ENCODE peak calls at places on chromosomes 12 and 14, in five cellular contexts. S is NCI-H460, K is HEK293T, Q is caudate nucleus, U is GM06990. D is an unnamed sample.

GRCh38 chr12:26331960-26332359 is 136.6 kb downstream of the SSPN start:
- DNase-seq in S (no peak), K (no peak), Q (no peak), U (no peak), D (no peak)

GRCh38 chr14:105864651-105865265 is 338.4 kb downstream of the TMEM121 start:
- DNase-seq in S (no peak), K (no peak), Q (no peak), U (no peak), D (no peak)

GRCh38 chr14:101235042-101235871 is 326.0 kb upstream of the DIO3 start:
- DNase-seq in S (peak), K (peak), Q (no peak), U (no peak), D (peak)

GRCh38 chr12:64745259-64745807 is 13.9 kb downstream of the GNS start:
- DNase-seq in S (no peak), K (no peak), Q (no peak), U (no peak), D (no peak)

GRCh38 chr12:13027032-13027431 is 17.1 kb upstream of the FAM234B start:
- DNase-seq in S (no peak), K (no peak), Q (no peak), U (no peak), D (no peak)

GRCh38 chr12:4421590-4422031 is 24.0 kb downstream of the FGF6 start:
- DNase-seq in S (peak), K (peak), Q (no peak), U (no peak), D (peak)

GRCh38 chr12:78963439-78964222 is 99.1 kb downstream of the SYT1 start:
- DNase-seq in S (peak), K (no peak), Q (no peak), U (no peak), D (no peak)

GRCh38 chr12:9509464-9510166 is 98.1 kb downstream of the KLRB1 start:
- DNase-seq in S (no peak), K (no peak), Q (no peak), U (no peak), D (no peak)

GRCh38 chr12:65756956-65757511 is 67.2 kb upstream of the HMGA2 start:
- DNase-seq in S (no peak), K (no peak), Q (no peak), U (peak), D (peak)

GRCh38 chr12:40105265-40105514 is 691 bp downstream of the SLC2A13 start:
- DNase-seq in S (no peak), K (no peak), Q (no peak), U (no peak), D (no peak)

GRCh38 chr12:108803428-108804105 is 53.8 kb downstream of the SSH1 start:
- DNase-seq in S (peak), K (peak), Q (peak), U (no peak), D (peak)

GRCh38 chr12:50132505-50133135 is 20.6 kb downstream of the COX14 start:
- DNase-seq in S (peak), K (no peak), Q (no peak), U (no peak), D (peak)

GRCh38 chr14:89260898-89261297 is 156.1 kb downstream of the FOXN3 start:
- DNase-seq in S (no peak), K (no peak), Q (no peak), U (no peak), D (no peak)

GRCh38 chr14:59925797-59926196 is 5.9 kb downstream of the LRRC9 start:
- DNase-seq in S (no peak), K (no peak), Q (no peak), U (no peak), D (no peak)